ENCODE peak calls at places on chromosome 14, in nine cellular contexts. T is fibroblast of the aortic adventitia, J is GM10248, F is fibroblast of lung, W is endothelial cell, E is neural crest cell, X is cardiac fibroblast, A is lower leg skin, O is AG04449. R is an unnamed sample.

GRCh38 chr14:38255408-38255672 is 553 bp downstream of the CLEC14A start:
- DNase-seq in T (no peak), J (no peak), F (no peak), W (peak; percentile 38), E (no peak), X (no peak), A (no peak), O (no peak), R (no peak)

GRCh38 chr14:101361044-101361443 is 200.3 kb upstream of the DIO3 start:
- DNase-seq in T (no peak), J (no peak), F (no peak), W (no peak), E (no peak), X (no peak), A (no peak), O (no peak), R (no peak)

GRCh38 chr14:54794148-54794547 is 108.5 kb downstream of the GCH1 start:
- DNase-seq in T (no peak), J (no peak), F (no peak), W (no peak), E (no peak), X (no peak), A (no peak), O (no peak), R (no peak)

GRCh38 chr14:28770574-28770973 is 4.0 kb downstream of the FOXG1 start:
- DNase-seq in T (no peak), J (no peak), F (no peak), W (no peak), E (no peak), X (no peak), A (no peak), O (no peak), R (no peak)

GRCh38 chr14:104461676-104462443 is 117.7 kb upstream of the C14orf180 start:
- DNase-seq in T (no peak), J (no peak), F (no peak), W (no peak), E (peak; percentile 32), X (no peak), A (no peak), O (no peak), R (no peak)

GRCh38 chr14:77707355-77707723 is 484 bp downstream of the ALKBH1 start:
- DNase-seq in T (peak; percentile 60), J (peak; percentile 40), F (peak; percentile 35), W (peak; percentile 4), E (no peak), X (peak; percentile 51), A (peak; percentile 17), O (peak; percentile 9), R (peak; percentile 60)

GRCh38 chr14:79587194-79587593 is 624.1 kb downstream of the DIO2 start:
- DNase-seq in T (no peak), J (no peak), F (peak; percentile 47), W (no peak), E (no peak), X (peak; percentile 72), A (no peak), O (no peak), R (peak; percentile 50)

GRCh38 chr14:96341323-96341722 is 21.8 kb downstream of the ATG2B start:
- DNase-seq in T (no peak), J (no peak), F (no peak), W (no peak), E (no peak), X (no peak), A (no peak), O (no peak), R (no peak)

GRCh38 chr14:90538095-90538494 is 141.3 kb downstream of the CALM1 start:
- DNase-seq in T (no peak), J (no peak), F (no peak), W (no peak), E (no peak), X (no peak), A (no peak), O (no peak), R (no peak)

GRCh38 chr14:58876613-58877012 is 238.9 kb downstream of the DACT1 start:
- DNase-seq in T (peak; percentile 94), J (no peak), F (no peak), W (no peak), E (no peak), X (peak; percentile 86), A (no peak), O (no peak), R (peak; percentile 83)

GRCh38 chr14:33679461-33680225 is 271.2 kb downstream of the EGLN3 start:
- DNase-seq in T (peak; percentile 83), J (no peak), F (peak; percentile 94), W (no peak), E (no peak), X (peak; percentile 51), A (no peak), O (no peak), R (peak; percentile 75)

GRCh38 chr14:68958553-68958952 is 20.5 kb downstream of the ACTN1 start:
- DNase-seq in T (peak; percentile 63), J (no peak), F (peak; percentile 73), W (no peak), E (no peak), X (peak; percentile 59), A (no peak), O (no peak), R (no peak)

GRCh38 chr14:53849549-53849948 is 107.1 kb downstream of the BMP4 start:
- DNase-seq in T (no peak), J (no peak), F (no peak), W (no peak), E (no peak), X (no peak), A (no peak), O (no peak), R (no peak)

GRCh38 chr14:68663385-68664076 is 129.3 kb downstream of the ZFP36L1 start:
- DNase-seq in T (no peak), J (peak; percentile 68), F (peak; percentile 99), W (no peak), E (no peak), X (peak; percentile 40), A (no peak), O (no peak), R (peak; percentile 99)

GRCh38 chr14:71591929-71592328 is 340.3 kb upstream of the RGS6 start:
- DNase-seq in T (peak; percentile 58), J (no peak), F (peak; percentile 94), W (no peak), E (no peak), X (peak; percentile 52), A (no peak), O (peak; percentile 62), R (peak; percentile 65)

GRCh38 chr14:51224551-51224950 is 15.5 kb upstream of the TMX1 start:
- DNase-seq in T (no peak), J (no peak), F (peak; percentile 60), W (no peak), E (no peak), X (no peak), A (no peak), O (no peak), R (peak; percentile 18)

GRCh38 chr14:102949062-102949800 is 26.8 kb downstream of the AMN start:
- DNase-seq in T (no peak), J (peak; percentile 48), F (peak; percentile 22), W (no peak), E (no peak), X (no peak), A (no peak), O (peak; percentile 14), R (no peak)

GRCh38 chr14:99744873-99745224 is 48.4 kb upstream of the EML1 start:
- DNase-seq in T (no peak), J (no peak), F (no peak), W (no peak), E (no peak), X (no peak), A (no peak), O (no peak), R (no peak)

GRCh38 chr14:99745307-99745951 is 47.8 kb upstream of the EML1 start:
- DNase-seq in T (peak; percentile 85), J (no peak), F (peak; percentile 95), W (no peak), E (no peak), X (no peak), A (no peak), O (peak; percentile 59), R (peak; percentile 82)

GRCh38 chr14:99742074-99742473 is 51.1 kb upstream of the EML1 start:
- DNase-seq in T (no peak), J (no peak), F (no peak), W (no peak), E (no peak), X (no peak), A (no peak), O (no peak), R (no peak)

GRCh38 chr14:99742509-99743487 is 50.4 kb upstream of the EML1 start:
- DNase-seq in T (no peak), J (no peak), F (no peak), W (no peak), E (no peak), X (no peak), A (no peak), O (no peak), R (no peak)

GRCh38 chr14:99744199-99744872 is 48.9 kb upstream of the EML1 start:
- DNase-seq in T (peak; percentile 74), J (no peak), F (peak; percentile 88), W (no peak), E (no peak), X (no peak), A (no peak), O (no peak), R (peak; percentile 54)
- TF ChIP-seq CTCF in T (no peak), J (no peak), F (no peak), W (no peak), E (no peak), X (no peak), A (no peak), O (no peak), R (no peak)

GRCh38 chr14:45287609-45288008 is 34.6 kb upstream of the MIS18BP1 start:
- DNase-seq in T (no peak), J (no peak), F (no peak), W (no peak), E (no peak), X (no peak), A (no peak), O (no peak), R (no peak)
- TF ChIP-seq CTCF in T (no peak), J (peak; percentile 6), F (no peak), W (no peak), E (no peak), X (no peak), A (no peak), O (no peak), R (no peak)

GRCh38 chr14:106877527-106877926 is 1351.1 kb downstream of the TMEM121 start:
- DNase-seq in T (no peak), J (no peak), F (no peak), W (no peak), E (no peak), X (no peak), A (no peak), O (no peak), R (no peak)
- TF ChIP-seq CTCF in T (no peak), J (no peak), F (no peak), W (no peak), E (no peak), X (no peak), A (no peak), O (no peak), R (no peak)

GRCh38 chr14:72644758-72645489 is 249.0 kb downstream of the DPF3 start:
- DNase-seq in T (no peak), J (no peak), F (no peak), W (no peak), E (no peak), X (no peak), A (no peak), O (no peak), R (peak; percentile 33)
- TF ChIP-seq CTCF in T (no peak), J (no peak), F (no peak), W (no peak), E (no peak), X (no peak), A (no peak), O (no peak), R (peak; percentile 9)